ENCODE peak calls at places on chromosome X, in five cellular contexts. A, Z, K, H and U are unnamed samples.

GRCh38 chrX:16164748-16165147 is 2.5 kb upstream of the MAGEB17 start:
- DNase-seq in A (no peak), Z (no peak), K (no peak), H (no peak), U (no peak)

GRCh38 chrX:31860686-31861085 is 788.8 kb upstream of the FTHL17 start:
- DNase-seq in A (no peak), Z (no peak), K (no peak), H (no peak), U (no peak)

GRCh38 chrX:155873203-155873602 is 7.9 kb upstream of the VAMP7 start:
- DNase-seq in A (no peak), Z (no peak), K (no peak), H (no peak), U (no peak)

GRCh38 chrX:72621163-72621562 is 48.5 kb upstream of the HDAC8 start:
- DNase-seq in A (no peak), Z (no peak), K (no peak), H (no peak), U (peak; percentile 4)

GRCh38 chrX:16671005-16671404 is 21.0 kb downstream of the S100G start:
- DNase-seq in A (peak; percentile 3), Z (peak; percentile 72), K (peak; percentile 72), H (no peak), U (peak; percentile 79)

GRCh38 chrX:152897216-152898144 is at the start of gene ZNF185:
- DNase-seq in A (no peak), Z (peak; percentile 17), K (no peak), H (no peak), U (peak; percentile 22)

GRCh38 chrX:34961662-34962061 is 19.1 kb downstream of the FAM47B start:
- DNase-seq in A (no peak), Z (no peak), K (no peak), H (no peak), U (no peak)

GRCh38 chrX:72408885-72409284 is 103.2 kb upstream of the CITED1 start:
- DNase-seq in A (no peak), Z (no peak), K (no peak), H (no peak), U (no peak)

GRCh38 chrX:153521034-153521433 is 3.6 kb downstream of the ATP2B3 start:
- DNase-seq in A (peak; percentile 33), Z (no peak), K (peak; percentile 45), H (no peak), U (no peak)

GRCh38 chrX:103356897-103357296 is 591 bp downstream of the TCEAL9 start:
- DNase-seq in A (no peak), Z (no peak), K (no peak), H (peak; percentile 32), U (peak; percentile 45)

GRCh38 chrX:10167573-10167972 is 10.8 kb downstream of the CLCN4 start:
- DNase-seq in A (no peak), Z (no peak), K (no peak), H (no peak), U (no peak)

GRCh38 chrX:44874481-44875184 is 1.6 kb downstream of the KDM6A start:
- DNase-seq in A (peak; percentile 4), Z (peak; percentile 36), K (peak; percentile 49), H (no peak), U (peak; percentile 73)

GRCh38 chrX:45200741-45201234 is at the start of gene DIPK2B:
- DNase-seq in A (no peak), Z (no peak), K (no peak), H (peak; percentile 23), U (no peak)